ENCODE peak calls at places on chromosomes 4 and X, in six cellular contexts. E is T-helper 1 cell, I is ELF-1, L is T-cell, Q is T-helper 17 cell, T is GM19239. C is an unnamed sample.

GRCh38 chr4:172858731-172859230 is 309.8 kb upstream of the GALNT7 start:
- DNase-seq in E (no peak), Q (no peak), I (no peak), T (no peak), L (no peak), C (no peak)

GRCh38 chr4:74006009-74006476 is 7.6 kb upstream of the CXCL5 start:
- DNase-seq in E (no peak), I (no peak), T (no peak), L (no peak), Q (no peak), C (no peak)

GRCh38 chr4:118839221-118839927 is 3.4 kb upstream of the SEC24D start:
- DNase-seq in T (no peak), L (no peak), I (no peak), E (no peak), Q (no peak), C (no peak)

GRCh38 chrX:56793533-56794320 is 64.7 kb downstream of the NBDY start:
- DNase-seq in T (no peak), I (no peak), E (no peak), Q (no peak), L (no peak), C (no peak)

GRCh38 chr4:10013722-10014121 is 7.6 kb downstream of the SLC2A9 start:
- DNase-seq in Q (no peak), L (peak), E (no peak), T (no peak), I (peak), C (no peak)

GRCh38 chrX:76279007-76279406 is 106.1 kb downstream of the PBDC1 start:
- DNase-seq in I (peak), Q (no peak), E (no peak), L (peak), T (peak), C (peak)

GRCh38 chr4:148271166-148271565 is 171.0 kb downstream of the NR3C2 start:
- DNase-seq in Q (no peak), I (no peak), T (no peak), L (no peak), E (no peak), C (no peak)

GRCh38 chr4:37988670-37989069 is 28.5 kb downstream of the PTTG2 start:
- DNase-seq in I (peak), T (no peak), L (no peak), Q (no peak), E (no peak), C (no peak)

GRCh38 chrX:30150196-30150895 is 65.0 kb upstream of the MAGEB2 start:
- DNase-seq in I (no peak), Q (no peak), T (no peak), L (no peak), E (no peak), C (no peak)

GRCh38 chr4:121112530-121112929 is 40.2 kb upstream of the NDNF start:
- DNase-seq in L (no peak), Q (no peak), T (no peak), E (no peak), I (no peak), C (no peak)

GRCh38 chr4:104728380-104729122 is 233.9 kb upstream of the CXXC4 start:
- DNase-seq in E (no peak), L (no peak), T (no peak), Q (no peak), I (no peak), C (no peak)

GRCh38 chr4:27524224-27524623 is 663.6 kb downstream of the STIM2 start:
- DNase-seq in L (no peak), I (no peak), T (no peak), E (no peak), Q (no peak), C (no peak)

GRCh38 chr4:152850377-152850776 is 70.6 kb downstream of the ARFIP1 start:
- DNase-seq in L (peak), E (no peak), I (peak), Q (no peak), T (peak), C (peak)

GRCh38 chr4:145480257-145480656 is 1.4 kb upstream of the SMAD1 start:
- DNase-seq in E (no peak), T (no peak), I (no peak), L (no peak), Q (no peak), C (no peak)

GRCh38 chrX:9729161-9729885 is 36.3 kb downstream of the GPR143 start:
- DNase-seq in T (no peak), E (no peak), L (no peak), Q (no peak), I (no peak), C (no peak)

GRCh38 chrX:132181364-132181763 is 37.9 kb downstream of the RAP2C start:
- DNase-seq in Q (no peak), T (no peak), E (no peak), L (no peak), I (no peak), C (no peak)

GRCh38 chr4:181956502-181956901 is 286.7 kb upstream of the TENM3 start:
- DNase-seq in L (no peak), I (no peak), E (no peak), T (no peak), Q (no peak), C (no peak)

GRCh38 chr4:26893491-26893890 is 32.9 kb downstream of the STIM2 start:
- DNase-seq in E (no peak), T (no peak), L (no peak), Q (no peak), I (no peak), C (no peak)

GRCh38 chr4:140000232-140000631 is 153.8 kb downstream of the MAML3 start:
- DNase-seq in L (no peak), T (no peak), I (no peak), E (no peak), Q (no peak), C (no peak)

C was measured in CD4-positive, alpha-beta T cell.